ENCODE peak calls at places on chromosomes 4 and X, in four cellular contexts. W is CD4-positive, CD25-positive, alpha-beta regulatory T cell; A is heart left ventricle; V is fibroblast of lung. F is an unnamed sample. For H3K4me1 and H3K27me3, the result is how much of the 10 kb centered on the place peaks cover.

GRCh38 chr4:152516156-152516555 is 19.7 kb downstream of the FBXW7 start:
- DNase-seq in W (no peak), A (no peak), V (no peak), F (no peak)

GRCh38 chrX:31499120-31499519 is 427.3 kb upstream of the FTHL17 start:
- DNase-seq in W (no peak), A (no peak), V (peak), F (no peak)

GRCh38 chr4:8323947-8324555 is 54.5 kb downstream of the HTRA3 start:
- DNase-seq in W (no peak), A (peak), V (no peak), F (no peak)

GRCh38 chr4:932713-933070 is 432 bp downstream of the TMEM175 start:
- DNase-seq in W (no peak), A (no peak), V (no peak), F (no peak)

GRCh38 chr4:2934077-2934812 is 29.0 kb downstream of the NOP14 start:
- DNase-seq in W (peak), A (peak), V (peak), F (peak)

GRCh38 chrX:147550217-147550616 is 361.5 kb upstream of the FMR1 start:
- DNase-seq in W (no peak), A (no peak), V (no peak), F (no peak)

GRCh38 chr4:105641876-105642275 is 66.6 kb downstream of the INTS12 start:
- DNase-seq in W (no peak), A (no peak), V (no peak), F (no peak)

GRCh38 chrX:154354516-154354915 is 19.9 kb downstream of the FLNA start:
- DNase-seq in W (no peak), A (no peak), V (no peak), F (no peak)

GRCh38 chr4:7044415-7044930 is 1.3 kb downstream of the TADA2B start:
- DNase-seq in W (no peak), A (peak), V (no peak), F (peak)

GRCh38 chr4:36006226-36006625 is 238.1 kb downstream of the ARAP2 start:
- DNase-seq in W (no peak), A (no peak), V (peak), F (peak)

GRCh38 chrX:101057095-101057714 is 5.3 kb upstream of the TRMT2B start:
- DNase-seq in W (no peak), A (no peak), V (no peak), F (no peak)

GRCh38 chr4:141565379-141566089 is 70.8 kb upstream of the IL15 start:
- DNase-seq in W (no peak), A (no peak), V (no peak), F (no peak)

GRCh38 chr4:123120473-123120872 is 198.1 kb upstream of the NUDT6 start:
- DNase-seq in W (no peak), A (no peak), V (peak), F (no peak)

GRCh38 chrX:109360301-109360700 is 121.6 kb downstream of the GUCY2F start:
- DNase-seq in W (no peak), A (no peak), V (no peak), F (no peak)

GRCh38 chr4:122765702-122766352 is 33.3 kb downstream of the BBS12 start:
- DNase-seq in W (no peak), A (no peak), V (peak), F (no peak)

GRCh38 chr4:176323511-176324160 is 3.9 kb downstream of the SPCS3 start:
- DNase-seq in W (no peak), A (no peak), V (peak), F (no peak)

GRCh38 chr4:176319704-176320339 is at the start of gene SPCS3:
- DNase-seq in W (peak), A (peak), V (peak), F (peak)

GRCh38 chr4:176320340-176320975 is 692 bp downstream of the SPCS3 start:
- DNase-seq in W (peak), A (peak), V (peak), F (peak)

GRCh38 chr4:176320976-176321361 is 1.2 kb downstream of the SPCS3 start:
- DNase-seq in W (no peak), A (no peak), V (no peak), F (no peak)

GRCh38 chr4:176321589-176321988 is 1.8 kb downstream of the SPCS3 start:
- DNase-seq in W (no peak), A (no peak), V (no peak), F (no peak)
- H3K4me1 ChIP-seq in W (half or more), A (under half), V (under half), F (under half)

GRCh38 chr4:184987493-184988031 is 30.7 kb upstream of the HELT start:
- DNase-seq in W (no peak), A (no peak), V (no peak), F (no peak)

GRCh38 chr4:184988611-184989010 is 29.7 kb upstream of the HELT start:
- DNase-seq in W (no peak), A (no peak), V (no peak), F (no peak)

GRCh38 chr4:184980261-184980660 is 38.0 kb upstream of the HELT start:
- DNase-seq in W (no peak), A (no peak), V (no peak), F (no peak)

GRCh38 chr4:184979461-184980124 is 38.7 kb upstream of the HELT start:
- DNase-seq in W (no peak), A (peak), V (no peak), F (no peak)

GRCh38 chr4:184983660-184984356 is 34.5 kb upstream of the HELT start:
- DNase-seq in W (no peak), A (peak), V (peak), F (peak)
- H3K4me3 ChIP-seq in W (peak), A (no peak), V (no peak), F (no peak)

GRCh38 chrX:153226344-153227190 is 47.5 kb downstream of the MAGEA1 start:
- DNase-seq in W (no peak), A (peak), V (peak), F (peak)

DNA sequence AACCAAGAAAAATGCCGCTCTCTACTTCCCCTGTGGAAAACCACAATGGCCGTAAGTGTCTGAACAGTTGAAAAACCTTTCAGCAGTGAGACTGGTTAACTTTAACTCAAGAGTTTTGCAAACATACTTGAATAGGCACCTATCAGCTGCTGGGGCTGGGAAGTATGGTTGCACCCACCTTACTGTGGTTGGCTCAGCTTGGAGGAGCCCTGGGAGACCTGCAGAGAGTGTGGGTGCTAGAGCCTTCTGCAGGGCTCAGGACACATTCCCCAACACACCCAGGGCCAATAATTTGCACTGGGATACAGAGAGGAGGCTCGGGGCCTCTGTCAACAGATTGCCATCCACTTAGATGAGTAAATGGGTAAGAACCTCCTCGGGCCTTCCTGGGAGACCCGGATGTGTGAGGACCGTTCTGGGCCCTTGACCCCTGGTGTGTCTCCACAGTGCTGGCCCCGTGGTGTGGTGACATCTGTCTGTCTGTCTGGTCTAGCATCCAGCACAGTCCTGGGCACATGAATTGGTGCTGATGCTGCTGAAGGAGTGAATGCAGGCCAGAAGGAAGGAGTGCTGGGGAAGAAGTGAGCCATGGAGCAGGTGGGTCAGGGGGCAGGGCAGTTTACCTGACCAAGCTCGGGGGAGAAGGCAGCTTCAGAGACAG is 46.5 kb downstream of the MAGEA1 start:
- DNase-seq in W (no peak), A (no peak), V (no peak), F (no peak)
- H3K27me3 ChIP-seq in W (under half), A (under half), V (under half), F (under half)

DNA sequence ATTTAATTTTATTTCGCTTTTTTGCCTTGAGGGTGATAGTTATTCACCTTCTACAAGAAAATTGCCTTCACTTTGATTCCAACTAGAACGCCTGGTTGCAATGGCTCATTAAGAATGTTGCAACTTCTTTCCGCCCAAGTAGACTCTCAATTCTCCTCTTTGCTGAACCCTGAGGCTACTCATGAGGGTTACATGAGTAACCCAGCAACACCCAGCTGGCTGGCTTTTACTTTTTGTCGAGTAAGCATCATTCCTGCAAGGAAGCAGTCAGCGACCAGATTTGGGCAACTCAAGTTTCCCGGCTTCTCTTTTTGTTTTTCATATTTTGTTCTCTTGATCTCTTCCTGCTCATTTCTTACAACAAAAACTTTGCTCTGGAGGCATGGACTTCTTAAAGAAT is 495.4 kb downstream of the PACRGL start:
- DNase-seq in W (no peak), A (no peak), V (no peak), F (no peak)
- H3K4me1 ChIP-seq in W (under half), A (under half), V (under half), F (under half)